ENCODE peak calls at places on chromosome 5, in seven cellular contexts. One of them, this sample, is unnamed.
A peak's percentile ranks its signal among the peaks of the same experiment; 100 is the strongest.

GRCh38 chr5:72237415-72237814 is 82.6 kb downstream of the MRPS27 start:
- DNase-seq in PC-9: no peak
- DNase-seq in tibial artery: no peak
- DNase-seq in hepatocyte: no peak
- DNase-seq in RWPE2: no peak
- DNase-seq in ovary: no peak
- DNase-seq in tibial nerve: no peak
- DNase-seq in this sample: no peak

GRCh38 chr5:146528232-146528631 is 12.2 kb upstream of the GPR151 start:
- DNase-seq in hepatocyte: no peak
- DNase-seq in tibial artery: no peak
- DNase-seq in RWPE2: no peak
- DNase-seq in PC-9: no peak
- DNase-seq in ovary: no peak
- DNase-seq in tibial nerve: no peak
- DNase-seq in this sample: no peak

GRCh38 chr5:173753307-173754168 is 134.6 kb upstream of the CPEB4 start:
- DNase-seq in ovary: no peak
- DNase-seq in hepatocyte: peak; percentile 66
- DNase-seq in tibial nerve: no peak
- DNase-seq in RWPE2: no peak
- DNase-seq in PC-9: no peak
- DNase-seq in tibial artery: no peak
- DNase-seq in this sample: no peak

GRCh38 chr5:1330146-1330846 is 14.6 kb downstream of the CLPTM1L start:
- DNase-seq in PC-9: no peak
- DNase-seq in tibial artery: peak; percentile 15
- DNase-seq in hepatocyte: no peak
- DNase-seq in tibial nerve: no peak
- DNase-seq in RWPE2: peak; percentile 97
- DNase-seq in ovary: no peak
- DNase-seq in this sample: no peak

GRCh38 chr5:113343343-113343742 is 91.4 kb downstream of the TSSK1B start:
- DNase-seq in PC-9: no peak
- DNase-seq in RWPE2: no peak
- DNase-seq in tibial nerve: no peak
- DNase-seq in hepatocyte: peak; percentile 31
- DNase-seq in tibial artery: no peak
- DNase-seq in ovary: no peak
- DNase-seq in this sample: no peak

GRCh38 chr5:57172466-57172961 is 1.3 kb upstream of the GPBP1 start:
- DNase-seq in PC-9: peak; percentile 41
- DNase-seq in hepatocyte: peak; percentile 16
- DNase-seq in ovary: no peak
- DNase-seq in tibial nerve: no peak
- DNase-seq in tibial artery: no peak
- DNase-seq in RWPE2: no peak
- DNase-seq in this sample: no peak

GRCh38 chr5:5353681-5354080 is 68.8 kb upstream of the ICE1 start:
- DNase-seq in ovary: no peak
- DNase-seq in RWPE2: no peak
- DNase-seq in tibial nerve: no peak
- DNase-seq in hepatocyte: no peak
- DNase-seq in tibial artery: no peak
- DNase-seq in PC-9: no peak
- DNase-seq in this sample: no peak

GRCh38 chr5:134028496-134028895 is 23.7 kb upstream of the VDAC1 start:
- DNase-seq in PC-9: no peak
- DNase-seq in hepatocyte: no peak
- DNase-seq in ovary: no peak
- DNase-seq in RWPE2: no peak
- DNase-seq in tibial nerve: no peak
- DNase-seq in tibial artery: no peak
- DNase-seq in this sample: no peak

GRCh38 chr5:81232449-81233079 is 558 bp upstream of the CKMT2 start:
- DNase-seq in tibial nerve: peak; percentile 24
- DNase-seq in PC-9: no peak
- DNase-seq in hepatocyte: no peak
- DNase-seq in RWPE2: no peak
- DNase-seq in ovary: peak; percentile 77
- DNase-seq in tibial artery: peak; percentile 87
- DNase-seq in this sample: no peak

GRCh38 chr5:73912755-73913365 is 286.9 kb downstream of the ARHGEF28 start:
- DNase-seq in hepatocyte: peak; percentile 18
- DNase-seq in tibial nerve: no peak
- DNase-seq in PC-9: no peak
- DNase-seq in tibial artery: no peak
- DNase-seq in RWPE2: no peak
- DNase-seq in ovary: no peak
- DNase-seq in this sample: no peak

GRCh38 chr5:28561522-28561921 is 1523.1 kb upstream of the CDH9 start:
- DNase-seq in hepatocyte: no peak
- DNase-seq in RWPE2: no peak
- DNase-seq in tibial nerve: no peak
- DNase-seq in PC-9: no peak
- DNase-seq in tibial artery: no peak
- DNase-seq in ovary: no peak
- DNase-seq in this sample: no peak

GRCh38 chr5:110549301-110549700 is 177.2 kb downstream of the TMEM232 start:
- DNase-seq in PC-9: no peak
- DNase-seq in RWPE2: no peak
- DNase-seq in tibial nerve: no peak
- DNase-seq in tibial artery: no peak
- DNase-seq in hepatocyte: no peak
- DNase-seq in ovary: no peak
- DNase-seq in this sample: no peak

GRCh38 chr5:33441241-33441844 is 578 bp downstream of the TARS1 start:
- DNase-seq in tibial nerve: peak; percentile 21
- DNase-seq in RWPE2: no peak
- DNase-seq in tibial artery: peak; percentile 30
- DNase-seq in hepatocyte: peak; percentile 38
- DNase-seq in ovary: no peak
- DNase-seq in PC-9: peak; percentile 77
- DNase-seq in this sample: no peak

GRCh38 chr5:143562935-143563334 is 159.4 kb upstream of the NR3C1 start:
- DNase-seq in tibial nerve: peak; percentile 17
- DNase-seq in PC-9: no peak
- DNase-seq in tibial artery: peak; percentile 45
- DNase-seq in ovary: no peak
- DNase-seq in hepatocyte: peak; percentile 55
- DNase-seq in RWPE2: no peak
- DNase-seq in this sample: no peak

GRCh38 chr5:137932800-137933199 is 43.5 kb downstream of the PKD2L2 start:
- DNase-seq in tibial artery: no peak
- DNase-seq in tibial nerve: no peak
- DNase-seq in PC-9: no peak
- DNase-seq in RWPE2: no peak
- DNase-seq in hepatocyte: no peak
- DNase-seq in ovary: no peak
- DNase-seq in this sample: no peak

GRCh38 chr5:137933491-137933911 is 44.2 kb downstream of the PKD2L2 start:
- DNase-seq in ovary: no peak
- DNase-seq in RWPE2: no peak
- DNase-seq in tibial nerve: no peak
- DNase-seq in tibial artery: no peak
- DNase-seq in hepatocyte: no peak
- DNase-seq in PC-9: no peak
- DNase-seq in this sample: no peak

GRCh38 chr5:137935694-137936093 is 46.4 kb downstream of the PKD2L2 start:
- DNase-seq in hepatocyte: no peak
- DNase-seq in ovary: no peak
- DNase-seq in PC-9: no peak
- DNase-seq in tibial artery: no peak
- DNase-seq in tibial nerve: no peak
- DNase-seq in RWPE2: no peak
- DNase-seq in this sample: no peak

GRCh38 chr5:137938358-137939138 is 49.3 kb downstream of the PKD2L2 start:
- DNase-seq in RWPE2: no peak
- DNase-seq in PC-9: no peak
- DNase-seq in tibial artery: no peak
- DNase-seq in tibial nerve: no peak
- DNase-seq in ovary: no peak
- DNase-seq in hepatocyte: no peak
- DNase-seq in this sample: no peak

GRCh38 chr5:137935190-137935589 is 45.9 kb downstream of the PKD2L2 start:
- DNase-seq in hepatocyte: no peak
- DNase-seq in RWPE2: no peak
- DNase-seq in tibial nerve: no peak
- DNase-seq in tibial artery: no peak
- DNase-seq in ovary: no peak
- DNase-seq in PC-9: no peak
- DNase-seq in this sample: no peak
- H3K27ac ChIP-seq in hepatocyte: no peak overlapping the region
- H3K27ac ChIP-seq in RWPE2: no peak overlapping the region
- H3K27ac ChIP-seq in tibial nerve: no peak overlapping the region
- H3K27ac ChIP-seq in tibial artery: no peak overlapping the region
- H3K27ac ChIP-seq in ovary: no peak overlapping the region
- H3K27ac ChIP-seq in PC-9: no peak overlapping the region
- H3K27ac ChIP-seq in this sample: no peak overlapping the region

DNA sequence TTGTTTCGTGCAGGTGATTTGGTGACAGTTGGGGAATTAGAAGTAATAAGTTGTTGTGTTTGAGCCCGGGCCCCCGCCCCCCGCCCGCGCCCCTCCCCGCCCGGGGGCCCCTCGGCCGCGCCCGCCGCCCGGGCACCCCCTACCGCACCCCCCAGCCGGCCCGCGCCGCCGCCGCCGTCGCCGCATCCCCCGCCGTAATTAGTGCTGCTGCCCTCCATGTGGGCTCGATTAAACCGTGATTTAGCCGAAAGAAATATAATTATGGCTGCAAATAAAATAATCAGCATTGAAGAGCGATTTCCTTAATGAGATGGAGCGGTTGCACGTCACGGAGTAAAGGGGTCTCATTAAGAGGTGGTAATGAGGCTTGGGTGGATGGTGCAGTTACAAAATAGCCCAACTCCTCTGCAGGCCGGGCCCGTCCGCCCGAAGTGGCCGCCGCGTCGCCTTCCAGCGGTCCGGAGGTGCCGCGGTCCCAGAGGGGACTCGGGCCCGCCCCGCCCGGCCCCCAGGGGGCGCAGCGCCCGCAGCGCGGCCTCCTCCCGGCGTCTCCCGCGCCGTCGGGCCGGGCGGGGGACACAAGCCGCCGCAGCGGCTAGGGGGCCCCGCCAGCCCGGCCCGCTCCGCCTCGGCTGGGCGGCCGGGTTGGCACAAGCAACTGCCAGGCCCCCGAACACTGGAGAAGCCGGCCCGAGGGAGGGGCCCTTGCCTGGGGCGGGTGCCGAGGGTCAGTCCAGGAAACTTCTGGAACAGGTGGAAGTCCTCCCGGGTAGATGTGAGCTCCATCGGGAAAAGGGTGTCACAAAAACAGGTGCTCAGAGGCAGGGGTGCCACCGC is 6.9 kb upstream of the OTP start:
- DNase-seq in tibial artery: no peak
- DNase-seq in tibial nerve: no peak
- DNase-seq in PC-9: no peak
- DNase-seq in RWPE2: no peak
- DNase-seq in ovary: no peak
- DNase-seq in hepatocyte: peak; percentile 70
- DNase-seq in this sample: no peak
- H3K27me3 ChIP-seq in tibial artery: peaks cover 20% of the 10 kb centered on the region
- H3K27me3 ChIP-seq in tibial nerve: peaks cover 11% of the 10 kb centered on the region
- H3K27me3 ChIP-seq in PC-9: peaks cover 23% of the 10 kb centered on the region
- H3K27me3 ChIP-seq in RWPE2: peaks cover 97% of the 10 kb centered on the region
- H3K27me3 ChIP-seq in ovary: no peaks in the 10 kb centered on the region
- H3K27me3 ChIP-seq in hepatocyte: peaks cover 96% of the 10 kb centered on the region
- H3K27me3 ChIP-seq in this sample: peaks cover 78% of the 10 kb centered on the region

GRCh38 chr5:157469073-157469472 is 9.1 kb downstream of the NIPAL4 start:
- DNase-seq in RWPE2: no peak
- DNase-seq in hepatocyte: no peak
- DNase-seq in ovary: no peak
- DNase-seq in tibial nerve: no peak
- DNase-seq in PC-9: no peak
- DNase-seq in tibial artery: no peak
- DNase-seq in this sample: no peak
- TF ChIP-seq CTCF in RWPE2: no peak
- TF ChIP-seq CTCF in hepatocyte: no peak
- TF ChIP-seq CTCF in ovary: no peak
- TF ChIP-seq CTCF in tibial nerve: no peak
- TF ChIP-seq CTCF in PC-9: no peak
- TF ChIP-seq CTCF in tibial artery: no peak
- TF ChIP-seq CTCF in this sample: no peak

GRCh38 chr5:135382131-135382530 is 16.9 kb downstream of the MACROH2A1 start:
- DNase-seq in PC-9: no peak
- DNase-seq in ovary: no peak
- DNase-seq in RWPE2: no peak
- DNase-seq in tibial artery: no peak
- DNase-seq in hepatocyte: no peak
- DNase-seq in tibial nerve: no peak
- DNase-seq in this sample: no peak

GRCh38 chr5:135376961-135377621 is 21.9 kb downstream of the MACROH2A1 start:
- DNase-seq in PC-9: peak; percentile 48
- DNase-seq in hepatocyte: no peak
- DNase-seq in tibial nerve: no peak
- DNase-seq in tibial artery: no peak
- DNase-seq in RWPE2: no peak
- DNase-seq in ovary: no peak
- DNase-seq in this sample: no peak

GRCh38 chr5:135375040-135375439 is 24.0 kb downstream of the MACROH2A1 start:
- DNase-seq in PC-9: no peak
- DNase-seq in tibial artery: no peak
- DNase-seq in RWPE2: no peak
- DNase-seq in hepatocyte: no peak
- DNase-seq in ovary: no peak
- DNase-seq in tibial nerve: no peak
- DNase-seq in this sample: no peak

GRCh38 chr5:135377751-135378680 is 21.0 kb downstream of the MACROH2A1 start:
- DNase-seq in hepatocyte: no peak
- DNase-seq in ovary: no peak
- DNase-seq in tibial nerve: no peak
- DNase-seq in RWPE2: no peak
- DNase-seq in tibial artery: no peak
- DNase-seq in PC-9: no peak
- DNase-seq in this sample: no peak

DNA sequence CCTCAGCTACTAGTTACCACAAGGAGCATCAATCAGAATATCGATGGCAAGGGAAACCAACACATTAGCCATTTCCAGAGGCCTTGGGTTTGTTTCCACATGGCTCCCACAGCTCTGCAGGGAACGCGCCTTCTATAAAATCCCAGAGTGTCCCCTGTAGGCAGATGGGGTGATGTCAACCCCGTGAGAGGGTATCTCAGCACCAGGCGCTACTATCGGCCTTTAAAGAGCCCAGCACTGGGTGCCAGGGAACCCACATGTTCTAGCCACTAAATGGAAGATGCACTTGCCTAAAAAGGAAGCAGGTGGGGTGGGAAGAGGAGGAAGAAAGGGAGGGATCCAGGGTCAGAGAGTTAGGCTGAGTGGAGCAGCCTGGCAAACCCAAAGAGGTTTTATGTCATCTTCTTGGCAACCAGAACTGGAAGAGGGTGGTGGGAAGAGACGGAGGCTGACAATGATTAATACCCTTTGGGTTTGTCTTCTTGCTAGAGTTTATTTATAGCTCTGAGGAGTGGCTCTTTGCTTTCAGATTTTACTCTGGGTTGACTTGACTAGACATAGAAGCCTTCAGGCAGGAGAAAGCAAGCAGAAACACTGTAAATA is 19.9 kb downstream of the MACROH2A1 start:
- DNase-seq in ovary: no peak
- DNase-seq in PC-9: no peak
- DNase-seq in tibial artery: no peak
- DNase-seq in RWPE2: no peak
- DNase-seq in tibial nerve: no peak
- DNase-seq in hepatocyte: no peak
- DNase-seq in this sample: no peak
- H3K27ac ChIP-seq in ovary: no peak overlapping the region
- H3K27ac ChIP-seq in PC-9: no peak overlapping the region
- H3K27ac ChIP-seq in tibial artery: no peak overlapping the region
- H3K27ac ChIP-seq in RWPE2: peak overlapping the region; percentile 51
- H3K27ac ChIP-seq in tibial nerve: no peak overlapping the region
- H3K27ac ChIP-seq in hepatocyte: peak overlapping the region; percentile 61
- H3K27ac ChIP-seq in this sample: no peak overlapping the region

GRCh38 chr5:157184117-157184516 is 3.5 kb downstream of the ITK start:
- DNase-seq in tibial nerve: no peak
- DNase-seq in tibial artery: no peak
- DNase-seq in ovary: no peak
- DNase-seq in PC-9: no peak
- DNase-seq in RWPE2: no peak
- DNase-seq in hepatocyte: no peak
- DNase-seq in this sample: no peak
- H3K27me3 ChIP-seq in tibial nerve: no peaks in the 10 kb centered on the region
- H3K27me3 ChIP-seq in tibial artery: no peaks in the 10 kb centered on the region
- H3K27me3 ChIP-seq in ovary: no peaks in the 10 kb centered on the region
- H3K27me3 ChIP-seq in PC-9: peaks cover 55% of the 10 kb centered on the region
- H3K27me3 ChIP-seq in RWPE2: peaks cover 19% of the 10 kb centered on the region
- H3K27me3 ChIP-seq in hepatocyte: peaks cover 9% of the 10 kb centered on the region
- H3K27me3 ChIP-seq in this sample: no peaks in the 10 kb centered on the region